ENCODE peak calls at places on chromosomes 1 and 21, in five cellular contexts. One of them, this sample, is unnamed.

GRCh38 chr1:86067626-86068025 is 88.9 kb downstream of the COL24A1 start:
- DNase-seq in EL: peak; percentile 11
- DNase-seq in NCI-H1105 treated with DMSO at 0.1 percent for 48 hours: no peak
- DNase-seq in left cardiac atrium: no peak
- DNase-seq in ELR: no peak
- DNase-seq in this sample: no peak

GRCh38 chr1:31064685-31065309 is 720 bp downstream of the PUM1 start:
- DNase-seq in EL: peak; percentile 36
- DNase-seq in NCI-H1105 treated with DMSO at 0.1 percent for 48 hours: peak; percentile 62
- DNase-seq in left cardiac atrium: peak; percentile 24
- DNase-seq in ELR: peak; percentile 46
- DNase-seq in this sample: peak; percentile 65

GRCh38 chr1:29190718-29191117 is 9.0 kb upstream of the SRSF4 start:
- DNase-seq in EL: no peak
- DNase-seq in NCI-H1105 treated with DMSO at 0.1 percent for 48 hours: no peak
- DNase-seq in left cardiac atrium: no peak
- DNase-seq in ELR: no peak
- DNase-seq in this sample: no peak

GRCh38 chr1:91937613-91938012 is 11.6 kb upstream of the BRDT start:
- DNase-seq in EL: no peak
- DNase-seq in NCI-H1105 treated with DMSO at 0.1 percent for 48 hours: no peak
- DNase-seq in left cardiac atrium: no peak
- DNase-seq in ELR: no peak
- DNase-seq in this sample: no peak

GRCh38 chr1:92410706-92411105 is 76.0 kb downstream of the GFI1 start:
- DNase-seq in EL: no peak
- DNase-seq in NCI-H1105 treated with DMSO at 0.1 percent for 48 hours: no peak
- DNase-seq in left cardiac atrium: no peak
- DNase-seq in ELR: no peak
- DNase-seq in this sample: no peak

GRCh38 chr1:246447501-246447900 is 59.6 kb downstream of the SMYD3 start:
- DNase-seq in EL: peak; percentile 26
- DNase-seq in NCI-H1105 treated with DMSO at 0.1 percent for 48 hours: no peak
- DNase-seq in left cardiac atrium: no peak
- DNase-seq in ELR: no peak
- DNase-seq in this sample: peak; percentile 77

GRCh38 chr21:46189213-46189958 is 5.1 kb upstream of the SPATC1L start:
- DNase-seq in EL: peak; percentile 52
- DNase-seq in NCI-H1105 treated with DMSO at 0.1 percent for 48 hours: no peak
- DNase-seq in left cardiac atrium: peak; percentile 19
- DNase-seq in ELR: peak; percentile 59
- DNase-seq in this sample: no peak

GRCh38 chr1:203325418-203326091 is 20.2 kb downstream of the BTG2 start:
- DNase-seq in EL: no peak
- DNase-seq in NCI-H1105 treated with DMSO at 0.1 percent for 48 hours: peak; percentile 99
- DNase-seq in left cardiac atrium: peak; percentile 80
- DNase-seq in ELR: no peak
- DNase-seq in this sample: peak; percentile 100

GRCh38 chr1:72278461-72278860 is 3.9 kb downstream of the NEGR1 start:
- DNase-seq in EL: peak; percentile 12
- DNase-seq in NCI-H1105 treated with DMSO at 0.1 percent for 48 hours: no peak
- DNase-seq in left cardiac atrium: no peak
- DNase-seq in ELR: peak; percentile 23
- DNase-seq in this sample: no peak

GRCh38 chr1:17419626-17420328 is 19.7 kb downstream of the RCC2 start:
- DNase-seq in EL: peak; percentile 48
- DNase-seq in NCI-H1105 treated with DMSO at 0.1 percent for 48 hours: no peak
- DNase-seq in left cardiac atrium: peak; percentile 73
- DNase-seq in ELR: peak; percentile 53
- DNase-seq in this sample: peak; percentile 19

GRCh38 chr1:145845144-145845513 is 301 bp upstream of the NUDT17 start:
- DNase-seq in EL: no peak
- DNase-seq in NCI-H1105 treated with DMSO at 0.1 percent for 48 hours: peak; percentile 62
- DNase-seq in left cardiac atrium: no peak
- DNase-seq in ELR: no peak
- DNase-seq in this sample: no peak

GRCh38 chr1:65084068-65084467 is 63.9 kb upstream of the AK4 start:
- DNase-seq in EL: no peak
- DNase-seq in NCI-H1105 treated with DMSO at 0.1 percent for 48 hours: no peak
- DNase-seq in left cardiac atrium: no peak
- DNase-seq in ELR: no peak
- DNase-seq in this sample: no peak

GRCh38 chr1:966603-967295 is 467 bp downstream of the PLEKHN1 start:
- DNase-seq in EL: peak; percentile 80
- DNase-seq in NCI-H1105 treated with DMSO at 0.1 percent for 48 hours: peak; percentile 6
- DNase-seq in left cardiac atrium: peak; percentile 82
- DNase-seq in ELR: peak; percentile 85
- DNase-seq in this sample: peak; percentile 36

GRCh38 chr1:8118031-8118451 is 91.9 kb upstream of the ERRFI1 start:
- DNase-seq in EL: peak; percentile 43
- DNase-seq in NCI-H1105 treated with DMSO at 0.1 percent for 48 hours: no peak
- DNase-seq in left cardiac atrium: no peak
- DNase-seq in ELR: peak; percentile 26
- DNase-seq in this sample: no peak

GRCh38 chr1:103162360-103162759 is 54.0 kb upstream of the COL11A1 start:
- DNase-seq in EL: peak; percentile 31
- DNase-seq in NCI-H1105 treated with DMSO at 0.1 percent for 48 hours: peak; percentile 63
- DNase-seq in left cardiac atrium: no peak
- DNase-seq in ELR: peak; percentile 43
- DNase-seq in this sample: no peak

GRCh38 chr1:108124622-108125311 is 75.4 kb downstream of the SLC25A24 start:
- DNase-seq in EL: no peak
- DNase-seq in NCI-H1105 treated with DMSO at 0.1 percent for 48 hours: no peak
- DNase-seq in left cardiac atrium: no peak
- DNase-seq in ELR: no peak
- DNase-seq in this sample: no peak

GRCh38 chr1:230066466-230067404 is at the start of gene GALNT2:
- DNase-seq in EL: peak; percentile 90
- DNase-seq in NCI-H1105 treated with DMSO at 0.1 percent for 48 hours: peak; percentile 72
- DNase-seq in left cardiac atrium: peak; percentile 92
- DNase-seq in ELR: peak; percentile 89
- DNase-seq in this sample: peak; percentile 97

GRCh38 chr1:119885903-119886783 is 10.2 kb downstream of the ADAM30 start:
- DNase-seq in EL: peak; percentile 56
- DNase-seq in NCI-H1105 treated with DMSO at 0.1 percent for 48 hours: peak; percentile 39
- DNase-seq in left cardiac atrium: peak; percentile 50
- DNase-seq in ELR: peak; percentile 63
- DNase-seq in this sample: peak; percentile 51

GRCh38 chr1:155858805-155859233 is 548 bp upstream of the SYT11 start:
- DNase-seq in EL: no peak
- DNase-seq in NCI-H1105 treated with DMSO at 0.1 percent for 48 hours: no peak
- DNase-seq in left cardiac atrium: no peak
- DNase-seq in ELR: no peak
- DNase-seq in this sample: no peak

GRCh38 chr1:27772071-27772470 is 948 bp upstream of the STX12 start:
- DNase-seq in EL: peak; percentile 40
- DNase-seq in NCI-H1105 treated with DMSO at 0.1 percent for 48 hours: no peak
- DNase-seq in left cardiac atrium: no peak
- DNase-seq in ELR: peak; percentile 3
- DNase-seq in this sample: peak; percentile 1

GRCh38 chr21:16587141-16587570 is 857.4 kb downstream of the USP25 start:
- DNase-seq in EL: peak; percentile 59
- DNase-seq in NCI-H1105 treated with DMSO at 0.1 percent for 48 hours: no peak
- DNase-seq in left cardiac atrium: peak; percentile 54
- DNase-seq in ELR: peak; percentile 64
- DNase-seq in this sample: peak; percentile 32

GRCh38 chr1:41399148-41399795 is 38.0 kb downstream of the FOXO6 start:
- DNase-seq in EL: no peak
- DNase-seq in NCI-H1105 treated with DMSO at 0.1 percent for 48 hours: peak; percentile 59
- DNase-seq in left cardiac atrium: no peak
- DNase-seq in ELR: no peak
- DNase-seq in this sample: peak; percentile 86

GRCh38 chr21:37071561-37072238 is 1.2 kb downstream of the PIGP start:
- DNase-seq in EL: peak; percentile 74
- DNase-seq in NCI-H1105 treated with DMSO at 0.1 percent for 48 hours: peak; percentile 38
- DNase-seq in left cardiac atrium: peak; percentile 68
- DNase-seq in ELR: peak; percentile 75
- DNase-seq in this sample: peak; percentile 88

GRCh38 chr1:214018605-214019268 is 31.0 kb downstream of the PROX1 start:
- DNase-seq in EL: no peak
- DNase-seq in NCI-H1105 treated with DMSO at 0.1 percent for 48 hours: peak; percentile 93
- DNase-seq in left cardiac atrium: no peak
- DNase-seq in ELR: no peak
- DNase-seq in this sample: peak; percentile 93

GRCh38 chr21:25881524-25882376 is 147.0 kb downstream of the GABPA start:
- DNase-seq in EL: peak; percentile 61
- DNase-seq in NCI-H1105 treated with DMSO at 0.1 percent for 48 hours: peak; percentile 63
- DNase-seq in left cardiac atrium: peak; percentile 73
- DNase-seq in ELR: peak; percentile 66
- DNase-seq in this sample: peak; percentile 68

This sample was measured in NCI-H69.